ENCODE peak calls at places on chromosomes 11 and 22, in six cellular contexts. N, B, A, G, K and W are unnamed samples.
A peak's percentile ranks its signal among the peaks of the same experiment; 100 is the strongest.

GRCh38 chr11:46238967-46239800 is 38.3 kb upstream of the CREB3L1 start:
- DNase-seq in B (peak; percentile 89), K (peak; percentile 83), N (peak; percentile 95), A (peak; percentile 88), G (peak; percentile 95), W (peak; percentile 84)

GRCh38 chr11:2511421-2512369 is 66.9 kb downstream of the KCNQ1 start:
- DNase-seq in G (no peak), B (no peak), K (no peak), A (no peak), N (no peak), W (no peak)

GRCh38 chr11:103344886-103345285 is 235.7 kb downstream of the DYNC2H1 start:
- DNase-seq in A (no peak), G (no peak), B (no peak), N (no peak), K (no peak), W (no peak)

GRCh38 chr11:123580557-123581275 is 73.7 kb downstream of the SCN3B start:
- DNase-seq in K (peak; percentile 67), G (peak; percentile 88), N (peak; percentile 80), B (peak; percentile 54), A (peak; percentile 45), W (peak; percentile 19)

GRCh38 chr11:125079151-125079877 is 16.2 kb downstream of the SLC37A2 start:
- DNase-seq in A (no peak), G (no peak), K (no peak), B (no peak), N (no peak), W (no peak)

GRCh38 chr11:93659841-93660240 is 1.6 kb upstream of the CEP295 start:
- DNase-seq in G (no peak), K (no peak), B (no peak), N (no peak), A (no peak), W (peak; percentile 36)

GRCh38 chr11:99066609-99067008 is 45.9 kb downstream of the CNTN5 start:
- DNase-seq in N (peak; percentile 75), B (no peak), G (no peak), A (no peak), K (peak; percentile 10), W (no peak)

GRCh38 chr11:74312321-74312720 is 881 bp upstream of the P4HA3 start:
- DNase-seq in K (no peak), A (no peak), N (no peak), G (no peak), B (no peak), W (no peak)

GRCh38 chr11:112614605-112615004 is 346.6 kb upstream of the NCAM1 start:
- DNase-seq in B (no peak), A (no peak), G (no peak), K (no peak), N (no peak), W (no peak)

GRCh38 chr22:41561788-41562187 is 978 bp downstream of the CSDC2 start:
- DNase-seq in B (no peak), A (no peak), K (no peak), G (no peak), N (no peak), W (no peak)
- H2BK120ac ChIP-seq in B (no peak overlapping the region), A (no peak overlapping the region), K (no peak overlapping the region), G (no peak overlapping the region), N (no peak overlapping the region), W (peak overlapping the region; percentile 92)

DNA sequence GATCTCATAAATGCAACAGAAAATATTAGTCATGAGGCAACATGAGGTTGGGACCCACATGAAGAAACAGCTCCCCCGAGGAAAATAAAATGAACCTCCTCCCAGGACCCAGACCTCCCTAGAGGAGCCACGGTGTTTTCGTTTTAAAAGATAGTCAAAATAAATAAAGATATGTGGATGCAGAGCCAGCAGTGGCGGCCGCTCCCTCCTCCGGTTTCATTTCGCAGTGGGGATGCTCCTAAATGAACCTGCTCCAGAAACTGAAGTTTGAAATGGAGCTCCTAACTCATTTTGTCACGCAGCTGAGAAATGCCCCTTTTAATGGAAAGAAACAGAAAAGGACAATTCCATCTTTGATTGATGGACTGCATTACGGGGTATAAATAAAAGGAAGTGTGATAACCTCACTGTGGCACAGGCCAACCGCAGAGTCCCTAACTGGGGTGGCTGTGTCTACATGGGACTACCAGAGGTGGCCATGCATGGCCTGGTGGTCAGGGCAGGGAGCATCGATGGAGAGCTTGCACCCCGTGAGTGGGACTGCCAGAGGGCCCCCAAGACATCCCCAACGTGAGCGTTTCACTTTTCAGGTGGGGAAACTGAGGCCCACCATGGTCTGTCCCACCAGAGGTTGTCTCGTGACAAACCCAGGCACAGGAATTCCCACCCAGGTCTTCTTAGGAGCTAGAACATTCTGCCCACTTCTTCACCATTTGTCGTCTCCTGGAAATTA is 426.6 kb downstream of the BRD1 start:
- DNase-seq in B (no peak), A (no peak), G (peak; percentile 13), K (no peak), N (no peak), W (no peak)
- H2BK15ac ChIP-seq in B (no peak overlapping the region), A (no peak overlapping the region), G (no peak overlapping the region), K (no peak overlapping the region), N (no peak overlapping the region), W (no peak overlapping the region)

DNA sequence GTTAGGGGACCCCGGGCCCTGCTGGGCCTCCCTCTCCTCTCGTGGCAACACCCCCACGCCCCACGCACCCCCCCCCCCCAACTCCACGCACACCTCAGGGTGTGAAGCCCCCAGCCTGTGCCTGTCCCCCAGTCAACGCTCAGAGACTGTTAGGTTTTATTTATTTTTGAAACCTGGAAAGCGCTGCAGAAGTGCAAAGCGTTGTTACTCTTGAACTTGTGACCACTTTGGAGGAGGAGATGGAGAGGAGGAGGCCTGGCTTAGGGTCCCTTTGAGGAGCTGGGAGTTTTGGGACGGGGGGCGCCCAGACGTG is 929 bp downstream of the PIK3IP1 start:
- DNase-seq in K (no peak), G (no peak), A (no peak), N (no peak), B (no peak), W (no peak)
- H2BK120ac ChIP-seq in K (no peak overlapping the region), G (no peak overlapping the region), A (peak overlapping the region; percentile 71), N (no peak overlapping the region), B (no peak overlapping the region), W (peak overlapping the region; percentile 39)

DNA sequence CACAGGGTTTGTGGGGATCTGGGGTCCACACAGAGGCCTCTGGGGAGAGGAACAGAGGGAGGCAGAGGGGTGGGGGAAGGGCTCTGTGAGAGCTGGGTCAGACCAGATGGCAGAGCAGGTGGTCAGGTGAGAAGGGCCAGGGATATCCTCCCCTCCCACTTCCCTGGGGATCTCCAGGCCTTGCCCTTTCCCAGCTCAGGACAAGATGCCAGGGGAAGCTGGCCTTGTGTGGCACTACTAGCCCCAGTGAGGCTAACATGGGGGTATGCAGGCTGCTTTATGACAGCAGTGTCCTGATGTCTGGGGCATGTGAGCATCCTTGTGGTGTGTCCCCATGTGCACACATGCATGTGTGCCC is 51.4 kb upstream of the MYEOV start:
- DNase-seq in G (peak; percentile 20), A (no peak), K (no peak), B (no peak), N (no peak), W (no peak)
- H2BK15ac ChIP-seq in G (no peak overlapping the region), A (no peak overlapping the region), K (no peak overlapping the region), B (no peak overlapping the region), N (no peak overlapping the region), W (no peak overlapping the region)

GRCh38 chr22:47190957-47191323 is 428.5 kb downstream of the TBC1D22A start:
- DNase-seq in A (no peak), G (no peak), B (no peak), K (no peak), N (no peak), W (no peak)

GRCh38 chr22:47189056-47189916 is 426.8 kb downstream of the TBC1D22A start:
- DNase-seq in N (no peak), G (peak; percentile 20), B (no peak), K (no peak), A (no peak), W (no peak)

GRCh38 chr22:47191630-47192105 is 429.2 kb downstream of the TBC1D22A start:
- DNase-seq in G (no peak), B (no peak), N (no peak), A (no peak), K (no peak), W (no peak)

GRCh38 chr22:47192106-47192650 is 429.7 kb downstream of the TBC1D22A start:
- DNase-seq in B (no peak), N (no peak), K (no peak), G (peak; percentile 25), A (no peak), W (no peak)

GRCh38 chr22:47190276-47190956 is 428.0 kb downstream of the TBC1D22A start:
- DNase-seq in N (no peak), A (no peak), B (no peak), K (no peak), G (peak; percentile 23), W (no peak)
- H2BK120ac ChIP-seq in N (no peak overlapping the region), A (no peak overlapping the region), B (no peak overlapping the region), K (no peak overlapping the region), G (no peak overlapping the region), W (no peak overlapping the region)

GRCh38 chr22:44188316-44188715 is 7.6 kb downstream of the PARVG start:
- DNase-seq in B (no peak), K (no peak), G (no peak), A (no peak), N (no peak), W (no peak)
- H2BK15ac ChIP-seq in B (no peak overlapping the region), K (no peak overlapping the region), G (no peak overlapping the region), A (no peak overlapping the region), N (no peak overlapping the region), W (no peak overlapping the region)

DNA sequence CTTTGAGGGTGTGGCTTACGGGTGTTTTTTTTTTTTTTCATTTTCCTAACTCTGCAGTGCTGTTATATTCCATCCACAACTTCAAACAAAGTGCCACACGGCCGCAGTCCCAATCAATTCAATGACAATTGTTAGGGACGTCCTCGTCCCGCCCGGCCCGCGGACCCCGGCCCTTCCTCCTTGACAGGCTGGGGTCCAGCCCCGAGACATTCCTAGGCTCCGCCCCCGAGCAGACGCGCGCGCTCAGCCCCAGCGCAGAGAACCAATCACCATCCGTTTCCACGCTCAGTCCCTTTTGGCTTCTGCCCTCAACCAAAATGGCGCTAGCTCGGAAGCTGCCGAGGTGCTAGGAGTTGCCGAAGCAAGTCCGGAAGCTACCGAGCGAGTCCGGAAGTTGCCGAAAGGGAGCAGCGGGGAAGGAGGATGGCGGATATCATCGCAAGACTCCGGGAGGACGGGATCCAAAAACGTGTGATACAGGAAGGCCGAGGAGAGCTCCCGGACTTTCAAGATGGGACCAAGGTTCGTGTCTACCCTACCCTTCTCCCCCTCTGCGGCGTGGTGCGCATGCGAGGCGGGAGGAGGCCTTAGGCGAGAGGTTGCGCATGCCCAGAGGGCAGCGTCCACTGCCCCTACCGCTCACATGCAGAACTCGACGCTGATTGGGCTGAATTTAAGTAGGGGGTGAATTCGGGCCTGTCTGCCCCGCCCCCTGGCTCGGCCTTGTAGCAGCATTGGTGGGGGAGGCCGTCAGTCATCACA is at the start of gene AIP:
- DNase-seq in K (peak; percentile 93), B (peak; percentile 98), A (peak; percentile 98), G (peak; percentile 98), N (peak; percentile 99), W (peak; percentile 97)
- H2BK120ac ChIP-seq in K (no peak within 1 kb of the TSS), B (no peak within 1 kb of the TSS), A (no peak within 1 kb of the TSS), G (no peak within 1 kb of the TSS), N (no peak within 1 kb of the TSS), W (peak within 1 kb of the TSS; percentile 82)

GRCh38 chr11:118740892-118741291 is 50.1 kb downstream of the DDX6 start:
- DNase-seq in K (no peak), N (no peak), B (no peak), G (no peak), A (no peak), W (no peak)
- H2BK15ac ChIP-seq in K (no peak overlapping the region), N (no peak overlapping the region), B (no peak overlapping the region), G (no peak overlapping the region), A (no peak overlapping the region), W (no peak overlapping the region)